ENCODE peak calls at places on chromosomes 13 and 19, in six cellular contexts. One of them, this sample, is unnamed.

GRCh38 chr13:73337511-73337910 is 278.7 kb downstream of the KLF5 start:
- DNase-seq in KBM-7: no peak
- DNase-seq in EH: peak
- DNase-seq in IMR-90: no peak
- DNase-seq in A549: no peak
- DNase-seq in brain pericyte: no peak
- DNase-seq in this sample: no peak

GRCh38 chr13:54733639-54734038 is 1705.0 kb downstream of the OLFM4 start:
- DNase-seq in KBM-7: no peak
- DNase-seq in EH: no peak
- DNase-seq in IMR-90: no peak
- DNase-seq in A549: peak
- DNase-seq in brain pericyte: no peak
- DNase-seq in this sample: no peak

GRCh38 chr13:84985860-84986259 is 813.4 kb downstream of the SLITRK6 start:
- DNase-seq in KBM-7: no peak
- DNase-seq in EH: no peak
- DNase-seq in IMR-90: no peak
- DNase-seq in A549: peak
- DNase-seq in brain pericyte: no peak
- DNase-seq in this sample: no peak

GRCh38 chr19:50255115-50255514 is 51.7 kb downstream of the MYH14 start:
- DNase-seq in KBM-7: no peak
- DNase-seq in EH: no peak
- DNase-seq in IMR-90: no peak
- DNase-seq in A549: no peak
- DNase-seq in brain pericyte: no peak
- DNase-seq in this sample: no peak

GRCh38 chr19:37413243-37414084 is 42.6 kb downstream of the ZNF527 start:
- DNase-seq in KBM-7: peak
- DNase-seq in EH: no peak
- DNase-seq in IMR-90: no peak
- DNase-seq in A549: peak
- DNase-seq in brain pericyte: no peak
- DNase-seq in this sample: peak

GRCh38 chr13:40789275-40790231 is at the start of gene SLC25A15:
- DNase-seq in KBM-7: peak
- DNase-seq in EH: peak
- DNase-seq in IMR-90: peak
- DNase-seq in A549: peak
- DNase-seq in brain pericyte: no peak
- DNase-seq in this sample: peak

GRCh38 chr13:77422724-77423123 is 95.8 kb upstream of the MYCBP2 start:
- DNase-seq in KBM-7: no peak
- DNase-seq in EH: no peak
- DNase-seq in IMR-90: no peak
- DNase-seq in A549: no peak
- DNase-seq in brain pericyte: no peak
- DNase-seq in this sample: no peak

GRCh38 chr13:41061914-41062837 is 867 bp downstream of the WBP4 start:
- DNase-seq in KBM-7: peak
- DNase-seq in EH: peak
- DNase-seq in IMR-90: peak
- DNase-seq in A549: no peak
- DNase-seq in brain pericyte: peak
- DNase-seq in this sample: peak

GRCh38 chr13:66915596-66916185 is 314.4 kb downstream of the PCDH9 start:
- DNase-seq in KBM-7: no peak
- DNase-seq in EH: no peak
- DNase-seq in IMR-90: peak
- DNase-seq in A549: peak
- DNase-seq in brain pericyte: no peak
- DNase-seq in this sample: peak

GRCh38 chr19:39408392-39409206 is 2.0 kb downstream of the ZFP36 start:
- DNase-seq in KBM-7: peak
- DNase-seq in EH: peak
- DNase-seq in IMR-90: peak
- DNase-seq in A549: peak
- DNase-seq in brain pericyte: no peak
- DNase-seq in this sample: peak

GRCh38 chr19:15928321-15928720 is 6.0 kb downstream of the CYP4F11 start:
- DNase-seq in KBM-7: no peak
- DNase-seq in EH: no peak
- DNase-seq in IMR-90: no peak
- DNase-seq in A549: no peak
- DNase-seq in brain pericyte: no peak
- DNase-seq in this sample: no peak

GRCh38 chr13:112876305-112877000 is 92.6 kb upstream of the MCF2L start:
- DNase-seq in KBM-7: no peak
- DNase-seq in EH: no peak
- DNase-seq in IMR-90: no peak
- DNase-seq in A549: no peak
- DNase-seq in brain pericyte: no peak
- DNase-seq in this sample: no peak

GRCh38 chr13:113489549-113490495 is 689 bp downstream of the DCUN1D2 start:
- DNase-seq in KBM-7: peak
- DNase-seq in EH: peak
- DNase-seq in IMR-90: peak
- DNase-seq in A549: no peak
- DNase-seq in brain pericyte: no peak
- DNase-seq in this sample: peak

GRCh38 chr13:92806215-92806614 is 420.4 kb upstream of the GPC6 start:
- DNase-seq in KBM-7: peak
- DNase-seq in EH: no peak
- DNase-seq in IMR-90: no peak
- DNase-seq in A549: no peak
- DNase-seq in brain pericyte: no peak
- DNase-seq in this sample: peak

GRCh38 chr13:113903361-113903760 is 39.5 kb upstream of the GAS6 start:
- DNase-seq in KBM-7: no peak
- DNase-seq in EH: peak
- DNase-seq in IMR-90: peak
- DNase-seq in A549: no peak
- DNase-seq in brain pericyte: no peak
- DNase-seq in this sample: no peak

GRCh38 chr13:50213526-50213925 is 198.3 kb downstream of the KCNRG start:
- DNase-seq in KBM-7: no peak
- DNase-seq in EH: no peak
- DNase-seq in IMR-90: no peak
- DNase-seq in A549: no peak
- DNase-seq in brain pericyte: no peak
- DNase-seq in this sample: no peak

GRCh38 chr13:100473087-100473486 is 115.5 kb downstream of the GGACT start:
- DNase-seq in KBM-7: no peak
- DNase-seq in EH: no peak
- DNase-seq in IMR-90: no peak
- DNase-seq in A549: no peak
- DNase-seq in brain pericyte: no peak
- DNase-seq in this sample: no peak

GRCh38 chr19:33616346-33616745 is 5.4 kb upstream of the CHST8 start:
- DNase-seq in KBM-7: no peak
- DNase-seq in EH: no peak
- DNase-seq in IMR-90: no peak
- DNase-seq in A549: no peak
- DNase-seq in brain pericyte: no peak
- DNase-seq in this sample: no peak

GRCh38 chr19:47296036-47296435 is 13.6 kb upstream of the C5AR1 start:
- DNase-seq in KBM-7: peak
- DNase-seq in EH: peak
- DNase-seq in IMR-90: peak
- DNase-seq in A549: peak
- DNase-seq in brain pericyte: no peak
- DNase-seq in this sample: peak

GRCh38 chr13:71880753-71881541 is 13.9 kb upstream of the DACH1 start:
- DNase-seq in KBM-7: no peak
- DNase-seq in EH: no peak
- DNase-seq in IMR-90: no peak
- DNase-seq in A549: no peak
- DNase-seq in brain pericyte: no peak
- DNase-seq in this sample: no peak

GRCh38 chr13:46624353-46624752 is 71.4 kb downstream of the LRCH1 start:
- DNase-seq in KBM-7: no peak
- DNase-seq in EH: no peak
- DNase-seq in IMR-90: no peak
- DNase-seq in A549: no peak
- DNase-seq in brain pericyte: no peak
- DNase-seq in this sample: no peak

GRCh38 chr19:33666196-33666595 is 44.4 kb downstream of the CHST8 start:
- DNase-seq in KBM-7: no peak
- DNase-seq in EH: no peak
- DNase-seq in IMR-90: no peak
- DNase-seq in A549: no peak
- DNase-seq in brain pericyte: no peak
- DNase-seq in this sample: no peak

GRCh38 chr19:12647490-12648071 is 19.0 kb downstream of the MAN2B1 start:
- DNase-seq in KBM-7: no peak
- DNase-seq in EH: peak
- DNase-seq in IMR-90: no peak
- DNase-seq in A549: no peak
- DNase-seq in brain pericyte: no peak
- DNase-seq in this sample: no peak

GRCh38 chr19:53945441-53945840 is 17.3 kb upstream of the CACNG8 start:
- DNase-seq in KBM-7: no peak
- DNase-seq in EH: peak
- DNase-seq in IMR-90: peak
- DNase-seq in A549: peak
- DNase-seq in brain pericyte: no peak
- DNase-seq in this sample: peak

GRCh38 chr19:21322528-21322927 is 6.7 kb downstream of the ZNF708 start:
- DNase-seq in KBM-7: no peak
- DNase-seq in EH: no peak
- DNase-seq in IMR-90: no peak
- DNase-seq in A549: no peak
- DNase-seq in brain pericyte: no peak
- DNase-seq in this sample: peak

GRCh38 chr19:17243340-17243853 is 2.3 kb downstream of the NR2F6 start:
- DNase-seq in KBM-7: no peak
- DNase-seq in EH: no peak
- DNase-seq in IMR-90: no peak
- DNase-seq in A549: no peak
- DNase-seq in brain pericyte: no peak
- DNase-seq in this sample: no peak

GRCh38 chr19:2213799-2214198 is 22.3 kb downstream of the PLEKHJ1 start:
- DNase-seq in KBM-7: no peak
- DNase-seq in EH: no peak
- DNase-seq in IMR-90: no peak
- DNase-seq in A549: no peak
- DNase-seq in brain pericyte: no peak
- DNase-seq in this sample: peak

GRCh38 chr13:113926951-113927660 is 46.8 kb downstream of the C13orf46 start:
- DNase-seq in KBM-7: no peak
- DNase-seq in EH: no peak
- DNase-seq in IMR-90: no peak
- DNase-seq in A549: no peak
- DNase-seq in brain pericyte: no peak
- DNase-seq in this sample: no peak

GRCh38 chr13:39527961-39528720 is 74.9 kb downstream of the LHFPL6 start:
- DNase-seq in KBM-7: no peak
- DNase-seq in EH: peak
- DNase-seq in IMR-90: peak
- DNase-seq in A549: peak
- DNase-seq in brain pericyte: peak
- DNase-seq in this sample: peak

GRCh38 chr19:41849067-41849466 is 4.2 kb downstream of the DMRTC2 start:
- DNase-seq in KBM-7: no peak
- DNase-seq in EH: no peak
- DNase-seq in IMR-90: no peak
- DNase-seq in A549: no peak
- DNase-seq in brain pericyte: no peak
- DNase-seq in this sample: no peak